ENCODE peak calls at places on chromosomes 6 and 20, in four cellular contexts. One of them, this sample, is unnamed.

GRCh38 chr6:107310362-107310761 is 149.0 kb downstream of the PDSS2 start:
- DNase-seq in K562: no peak
- DNase-seq in GM12878: no peak
- DNase-seq in H1: no peak
- DNase-seq in this sample: no peak

GRCh38 chr20:5731753-5732366 is 18.3 kb upstream of the SHLD1 start:
- DNase-seq in H1: no peak
- DNase-seq in K562: no peak
- DNase-seq in GM12878: no peak
- DNase-seq in this sample: no peak

GRCh38 chr6:32154514-32155161 is 697 bp downstream of the PPT2 start:
- DNase-seq in GM12878: no peak
- DNase-seq in H1: no peak
- DNase-seq in K562: peak
- DNase-seq in this sample: peak

GRCh38 chr6:93394471-93394870 is 24.9 kb downstream of the EPHA7 start:
- DNase-seq in K562: no peak
- DNase-seq in H1: no peak
- DNase-seq in GM12878: no peak
- DNase-seq in this sample: no peak

GRCh38 chr20:47479506-47479905 is 22.2 kb upstream of the NCOA3 start:
- DNase-seq in H1: no peak
- DNase-seq in GM12878: no peak
- DNase-seq in K562: no peak
- DNase-seq in this sample: no peak

GRCh38 chr6:90319044-90319443 is 22.4 kb upstream of the BACH2 start:
- DNase-seq in H1: no peak
- DNase-seq in GM12878: no peak
- DNase-seq in K562: no peak
- DNase-seq in this sample: no peak

GRCh38 chr20:52410182-52410647 is 218.6 kb upstream of the ZFP64 start:
- DNase-seq in K562: no peak
- DNase-seq in H1: no peak
- DNase-seq in GM12878: no peak
- DNase-seq in this sample: peak

GRCh38 chr6:64249129-64249528 is 613.5 kb downstream of the PHF3 start:
- DNase-seq in H1: no peak
- DNase-seq in K562: no peak
- DNase-seq in GM12878: no peak
- DNase-seq in this sample: no peak

GRCh38 chr6:35629876-35630378 is 58.8 kb downstream of the FKBP5 start:
- DNase-seq in GM12878: no peak
- DNase-seq in H1: no peak
- DNase-seq in K562: no peak
- DNase-seq in this sample: no peak

GRCh38 chr20:43322851-43323250 is 133.1 kb upstream of the PTPRT start:
- DNase-seq in K562: no peak
- DNase-seq in H1: no peak
- DNase-seq in GM12878: no peak
- DNase-seq in this sample: peak

GRCh38 chr6:32152414-32153251 is 894 bp upstream of the PRRT1 start:
- DNase-seq in H1: no peak
- DNase-seq in GM12878: no peak
- DNase-seq in K562: peak
- DNase-seq in this sample: peak

GRCh38 chr6:166024252-166024651 is 143.4 kb downstream of the TBXT start:
- DNase-seq in GM12878: no peak
- DNase-seq in K562: no peak
- DNase-seq in H1: no peak
- DNase-seq in this sample: no peak

GRCh38 chr20:31808481-31808880 is 10.7 kb upstream of the MYLK2 start:
- DNase-seq in K562: no peak
- DNase-seq in GM12878: no peak
- DNase-seq in H1: no peak
- DNase-seq in this sample: no peak

GRCh38 chr6:36118550-36119107 is 11.7 kb upstream of the MAPK13 start:
- DNase-seq in GM12878: no peak
- DNase-seq in H1: no peak
- DNase-seq in K562: peak
- DNase-seq in this sample: no peak

GRCh38 chr6:71291991-71292390 is 3.4 kb downstream of the OGFRL1 start:
- DNase-seq in K562: no peak
- DNase-seq in GM12878: no peak
- DNase-seq in H1: no peak
- DNase-seq in this sample: no peak

GRCh38 chr20:45827030-45827652 is at the start of gene TNNC2:
- DNase-seq in H1: no peak
- DNase-seq in GM12878: no peak
- DNase-seq in K562: no peak
- DNase-seq in this sample: no peak

GRCh38 chr6:167238694-167239467 is 52.2 kb upstream of the UNC93A start:
- DNase-seq in H1: no peak
- DNase-seq in GM12878: no peak
- DNase-seq in K562: no peak
- DNase-seq in this sample: no peak

GRCh38 chr20:57509665-57510237 is 15.2 kb downstream of the CTCFL start:
- DNase-seq in H1: no peak
- DNase-seq in K562: peak
- DNase-seq in GM12878: no peak
- DNase-seq in this sample: peak

GRCh38 chr20:37323985-37324384 is 22.0 kb upstream of the SRC start:
- DNase-seq in GM12878: no peak
- DNase-seq in K562: no peak
- DNase-seq in H1: no peak
- DNase-seq in this sample: no peak

GRCh38 chr6:117740605-117741004 is 65.3 kb downstream of the NUS1 start:
- DNase-seq in H1: no peak
- DNase-seq in K562: peak
- DNase-seq in GM12878: no peak
- DNase-seq in this sample: no peak

GRCh38 chr20:50313223-50313820 is 122.7 kb downstream of the CEBPB start:
- DNase-seq in K562: peak
- DNase-seq in GM12878: no peak
- DNase-seq in H1: no peak
- DNase-seq in this sample: no peak

GRCh38 chr6:165930668-165931067 is 237.0 kb downstream of the TBXT start:
- DNase-seq in GM12878: no peak
- DNase-seq in K562: no peak
- DNase-seq in H1: no peak
- DNase-seq in this sample: no peak

GRCh38 chr20:18094191-18094590 is 36.5 kb upstream of the OVOL2 start:
- DNase-seq in GM12878: no peak
- DNase-seq in K562: no peak
- DNase-seq in H1: no peak
- DNase-seq in this sample: no peak

GRCh38 chr20:21251278-21251677 is 51.9 kb upstream of the XRN2 start:
- DNase-seq in K562: no peak
- DNase-seq in GM12878: no peak
- DNase-seq in H1: no peak
- DNase-seq in this sample: no peak

GRCh38 chr20:33933469-33933909 is 60.2 kb upstream of the RALY start:
- DNase-seq in GM12878: no peak
- DNase-seq in K562: peak
- DNase-seq in H1: peak
- DNase-seq in this sample: peak

DNA sequence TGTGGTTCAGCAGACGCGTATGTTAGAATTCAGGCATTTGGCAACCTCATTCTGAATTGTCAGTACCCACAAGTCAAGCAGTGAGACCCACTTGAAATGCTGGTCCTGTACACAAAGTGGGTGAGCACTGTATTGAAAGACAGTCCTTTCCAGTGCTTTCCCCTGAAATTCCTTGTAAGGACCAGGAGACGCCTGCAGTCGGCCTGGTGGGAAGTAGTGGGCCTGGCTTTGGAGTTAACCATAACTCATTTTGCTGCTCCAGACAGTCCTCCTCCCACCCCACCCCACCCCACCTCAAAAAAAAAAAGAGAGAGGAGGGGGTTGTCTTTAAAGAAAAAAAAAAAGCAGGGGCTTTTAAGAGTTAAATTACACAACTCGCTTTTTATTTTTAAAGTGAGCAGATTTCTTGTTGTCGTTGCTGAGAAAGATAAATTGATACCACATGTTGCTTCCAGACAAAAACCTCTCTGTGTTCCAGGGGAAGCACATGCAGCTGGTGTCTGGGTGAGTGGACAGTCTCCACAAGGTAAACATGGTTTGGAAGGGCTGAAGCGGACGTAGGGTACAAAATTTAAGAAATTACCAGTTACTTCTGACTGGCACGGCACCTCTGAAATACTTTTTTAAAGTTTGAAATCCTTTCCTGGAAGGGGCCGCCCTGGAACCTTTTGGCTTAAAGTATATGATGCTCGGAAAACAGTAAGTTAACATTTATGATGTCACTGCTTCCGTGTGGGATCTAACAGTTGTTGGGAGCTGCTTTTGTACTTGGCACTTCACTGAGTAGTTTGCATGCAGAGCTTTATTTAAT is 95.3 kb downstream of the FOXO3 start:
- DNase-seq in H1: no peak
- DNase-seq in K562: no peak
- DNase-seq in GM12878: no peak
- DNase-seq in this sample: peak
- TF ChIP-seq POLR2AphosphoS5 in H1: no peak
- TF ChIP-seq POLR2AphosphoS5 in K562: no peak
- TF ChIP-seq POLR2AphosphoS5 in GM12878: no peak
- TF ChIP-seq POLR2AphosphoS5 in this sample: peak

DNA sequence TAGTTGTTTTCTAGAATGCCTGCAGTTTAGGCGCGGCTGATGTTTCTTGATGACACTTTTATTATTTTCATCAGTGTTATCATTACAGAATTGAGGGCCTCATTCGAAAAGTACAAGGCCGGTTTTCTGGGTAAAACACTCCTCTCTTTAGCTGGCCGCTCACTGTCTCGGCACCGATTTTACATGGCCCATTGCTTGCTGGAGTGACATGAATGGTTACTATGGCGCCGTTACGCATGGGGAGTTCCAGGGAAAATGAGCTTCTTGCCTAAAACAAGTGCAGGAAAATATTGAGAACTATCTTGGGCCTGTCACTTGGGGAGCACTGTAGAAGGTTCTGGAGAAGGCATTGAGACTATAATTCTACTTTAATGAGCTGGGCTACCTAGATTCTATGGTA is 317.8 kb downstream of the CDH4 start:
- DNase-seq in H1: no peak
- DNase-seq in K562: no peak
- DNase-seq in GM12878: no peak
- DNase-seq in this sample: no peak
- TF ChIP-seq NRF1 in H1: no peak
- TF ChIP-seq NRF1 in K562: no peak
- TF ChIP-seq NRF1 in GM12878: no peak
- TF ChIP-seq NRF1 in this sample: no peak

GRCh38 chr6:29755295-29755871 is 32.1 kb downstream of the HLA-F start:
- DNase-seq in K562: no peak
- DNase-seq in GM12878: no peak
- DNase-seq in H1: no peak
- DNase-seq in this sample: no peak
- TF ChIP-seq POLR2AphosphoS5 in K562: no peak
- TF ChIP-seq POLR2AphosphoS5 in GM12878: no peak
- TF ChIP-seq POLR2AphosphoS5 in H1: no peak
- TF ChIP-seq POLR2AphosphoS5 in this sample: no peak

GRCh38 chr6:137851669-137852068 is 15.4 kb upstream of the TNFAIP3 start:
- DNase-seq in GM12878: no peak
- DNase-seq in H1: no peak
- DNase-seq in K562: no peak
- DNase-seq in this sample: no peak
- TF ChIP-seq NRF1 in GM12878: no peak
- TF ChIP-seq NRF1 in H1: no peak
- TF ChIP-seq NRF1 in K562: no peak
- TF ChIP-seq NRF1 in this sample: no peak

GRCh38 chr6:133183691-133184090 is 57.5 kb upstream of the EYA4 start:
- DNase-seq in GM12878: no peak
- DNase-seq in H1: no peak
- DNase-seq in K562: no peak
- DNase-seq in this sample: no peak
- TF ChIP-seq POLR2AphosphoS5 in GM12878: no peak
- TF ChIP-seq POLR2AphosphoS5 in H1: no peak
- TF ChIP-seq POLR2AphosphoS5 in K562: no peak
- TF ChIP-seq POLR2AphosphoS5 in this sample: no peak